ENCODE peak calls at places on chromosomes 7 and 10, in four cellular contexts. J, B, P and L are unnamed samples.
A peak's percentile ranks its signal among the peaks of the same experiment; 100 is the strongest.

GRCh38 chr10:82827901-82828300 is 952.9 kb downstream of the NRG3 start:
- DNase-seq in J (no peak), B (no peak), P (no peak), L (no peak)

GRCh38 chr7:155533827-155534690 is 12.3 kb downstream of the CNPY1 start:
- DNase-seq in J (peak; percentile 23), B (peak; percentile 92), P (peak; percentile 16), L (peak; percentile 83)

GRCh38 chr10:123683865-123684264 is 17.7 kb downstream of the GPR26 start:
- DNase-seq in J (no peak), B (no peak), P (no peak), L (no peak)

GRCh38 chr7:155727616-155728015 is 83.2 kb downstream of the RBM33 start:
- DNase-seq in J (no peak), B (no peak), P (no peak), L (no peak)

GRCh38 chr10:64394744-64395143 is 873.5 kb downstream of the REEP3 start:
- DNase-seq in J (no peak), B (no peak), P (no peak), L (no peak)

GRCh38 chr10:124565565-124566221 is 104.1 kb downstream of the LHPP start:
- DNase-seq in J (peak; percentile 53), B (peak; percentile 63), P (peak; percentile 69), L (peak; percentile 82)

GRCh38 chr7:43212921-43213320 is 100.5 kb downstream of the HECW1 start:
- DNase-seq in J (no peak), B (no peak), P (no peak), L (no peak)

GRCh38 chr7:42961182-42961581 is 29.0 kb downstream of the MRPL32 start:
- DNase-seq in J (no peak), B (no peak), P (no peak), L (no peak)

GRCh38 chr7:128878226-128879105 is 15.8 kb downstream of the ATP6V1F start:
- DNase-seq in J (no peak), B (no peak), P (no peak), L (peak; percentile 7)

GRCh38 chr7:54978364-54979116 is 40.3 kb upstream of the EGFR start:
- DNase-seq in J (no peak), B (no peak), P (no peak), L (no peak)

GRCh38 chr7:127514499-127514898 is 70.9 kb downstream of the GCC1 start:
- DNase-seq in J (no peak), B (no peak), P (peak; percentile 23), L (no peak)

DNA sequence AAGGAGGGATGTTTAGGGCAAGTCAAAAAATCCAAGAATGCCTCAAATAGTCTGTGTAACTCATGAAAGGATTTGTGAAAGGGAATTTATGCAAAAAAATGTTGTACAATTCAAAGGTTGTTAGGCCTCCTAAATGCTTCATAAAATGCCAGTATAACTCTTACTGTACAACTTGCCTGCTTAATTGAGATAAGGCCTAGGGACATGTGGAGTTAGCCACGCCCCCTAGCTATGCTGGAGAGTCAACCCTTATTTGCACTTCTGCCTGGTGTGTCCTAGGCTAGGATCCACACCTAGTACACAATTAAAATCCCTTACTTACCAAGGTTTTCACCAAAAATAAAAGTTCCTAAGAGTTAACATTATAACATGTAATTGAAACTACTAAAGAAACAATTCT is 77.2 kb downstream of the ZNF680 start:
- DNase-seq in J (no peak), B (peak; percentile 18), P (no peak), L (no peak)
- TF ChIP-seq JUN in J (no peak), B (no peak), P (no peak), L (no peak)

DNA sequence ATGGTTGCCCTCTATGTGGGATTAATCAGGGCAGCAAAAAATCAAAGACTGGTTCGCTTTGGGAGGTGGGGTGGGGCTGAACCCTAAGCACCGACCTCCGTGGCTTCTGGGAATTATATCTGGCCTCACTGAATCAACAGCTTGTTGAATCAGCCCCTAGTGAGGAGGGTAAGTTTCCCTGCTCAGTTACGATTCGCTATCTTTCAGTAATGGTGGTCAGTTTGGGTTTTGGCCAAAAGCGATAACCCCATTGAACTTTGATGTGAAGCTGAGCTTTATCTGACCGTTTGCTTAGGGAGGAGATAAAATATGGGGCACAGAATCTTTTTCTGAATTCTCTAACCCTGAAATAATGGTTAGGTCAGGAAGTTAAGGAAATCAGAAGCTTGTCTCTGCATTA is 16.6 kb upstream of the ARPC1A start:
- DNase-seq in J (no peak), B (no peak), P (no peak), L (no peak)
- TF ChIP-seq SP1 in J (no peak), B (no peak), P (no peak), L (no peak)

DNA sequence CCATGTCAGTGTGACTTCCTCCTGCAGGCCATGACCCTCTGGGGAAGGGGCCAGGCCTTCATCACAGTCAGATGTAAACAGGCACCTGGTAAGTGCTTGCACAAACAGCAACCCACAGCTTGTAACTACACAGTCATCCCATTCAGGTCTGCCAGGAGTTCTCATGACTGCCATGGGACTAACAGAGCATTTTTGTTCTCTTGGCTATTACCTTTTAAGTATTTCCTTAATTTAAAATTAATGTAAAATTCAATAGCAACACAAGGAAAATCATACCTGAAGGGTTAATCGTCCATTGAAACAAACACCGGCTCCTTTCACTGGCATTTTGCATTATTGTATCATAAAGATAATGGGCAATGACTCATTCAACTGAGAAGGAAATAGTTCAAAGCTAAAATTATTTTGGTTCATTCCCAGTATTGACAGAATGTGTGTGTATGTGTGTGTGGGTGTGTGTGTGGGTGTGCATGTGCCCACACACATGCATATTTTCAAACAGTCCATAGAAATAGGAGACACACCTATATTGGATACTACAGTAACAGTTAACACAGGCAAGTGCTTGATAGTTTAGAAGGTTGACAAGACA is 307.9 kb downstream of the WDR11 start:
- DNase-seq in J (no peak), B (no peak), P (peak; percentile 6), L (no peak)
- TF ChIP-seq JUN in J (no peak), B (no peak), P (no peak), L (no peak)

GRCh38 chr7:94922457-94922856 is 15.1 kb downstream of the PPP1R9A start:
- DNase-seq in J (no peak), B (no peak), P (no peak), L (no peak)

GRCh38 chr7:94933256-94933990 is 26.0 kb downstream of the PPP1R9A start:
- DNase-seq in J (no peak), B (no peak), P (no peak), L (no peak)

GRCh38 chr7:94923412-94923811 is 16.0 kb downstream of the PPP1R9A start:
- DNase-seq in J (no peak), B (no peak), P (no peak), L (no peak)

DNA sequence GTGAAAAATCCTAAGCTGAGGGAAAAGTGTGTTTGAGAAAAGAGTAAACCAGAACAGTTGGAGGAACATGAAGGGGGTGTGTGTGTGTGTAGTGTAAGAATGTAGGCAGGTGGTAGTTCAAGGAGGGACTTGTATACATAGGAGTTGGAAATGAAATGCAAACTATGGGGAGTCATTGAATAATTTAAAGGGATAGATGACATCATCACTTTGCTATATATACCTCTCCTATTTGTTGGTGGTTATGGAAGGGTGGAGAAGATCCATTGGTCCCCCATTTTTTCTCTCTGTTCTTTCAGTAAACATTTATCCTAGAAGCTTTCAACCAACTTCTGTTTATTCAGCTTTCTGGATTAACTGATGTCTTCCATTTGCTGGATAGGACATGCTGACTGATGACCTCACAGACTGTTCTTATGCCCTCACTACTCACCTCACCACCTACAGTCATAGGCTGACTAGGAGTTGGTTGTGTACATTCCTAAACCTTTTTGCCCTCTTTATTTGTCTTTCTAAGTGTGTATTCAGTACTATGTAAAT is 20.8 kb downstream of the PPP1R9A start:
- DNase-seq in J (no peak), B (no peak), P (no peak), L (no peak)
- TF ChIP-seq SP1 in J (no peak), B (no peak), P (no peak), L (no peak)

DNA sequence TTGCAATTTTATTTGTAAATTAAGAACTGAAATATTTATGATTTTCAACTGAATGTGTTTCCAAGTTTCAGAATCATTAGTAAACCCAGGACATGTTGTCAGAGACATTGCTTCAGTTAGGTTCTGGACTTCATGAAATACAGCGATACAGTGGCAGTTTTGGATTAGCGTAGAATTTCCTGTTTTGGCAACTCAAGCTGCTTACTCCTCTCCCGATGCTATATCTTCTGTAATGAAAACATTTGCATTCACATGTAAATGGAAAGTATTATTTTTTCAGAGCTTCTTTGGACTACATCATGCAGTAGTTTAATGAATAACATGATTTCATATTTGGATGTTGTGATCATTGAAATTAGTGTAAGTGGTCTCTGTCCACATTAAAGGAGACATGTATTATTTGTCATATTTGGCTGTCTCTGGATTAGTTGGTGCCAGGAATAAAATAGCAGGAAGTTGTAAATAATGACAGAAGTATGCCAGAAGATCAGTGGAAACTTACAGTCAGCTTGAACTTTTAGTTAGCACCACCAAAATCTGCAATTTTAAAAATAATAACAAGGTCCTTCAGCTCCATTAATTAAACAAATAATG is 331.7 kb downstream of the GFRA1 start:
- DNase-seq in J (no peak), B (no peak), P (no peak), L (no peak)
- TF ChIP-seq JUN in J (no peak), B (no peak), P (no peak), L (no peak)

GRCh38 chr7:159031750-159032149 is 112.9 kb downstream of the VIPR2 start:
- DNase-seq in J (no peak), B (no peak), P (no peak), L (no peak)

GRCh38 chr7:159033473-159033825 is 111.2 kb downstream of the VIPR2 start:
- DNase-seq in J (no peak), B (no peak), P (no peak), L (no peak)

GRCh38 chr7:159032753-159033472 is 111.8 kb downstream of the VIPR2 start:
- DNase-seq in J (no peak), B (no peak), P (no peak), L (no peak)

GRCh38 chr7:159031135-159031701 is 113.4 kb downstream of the VIPR2 start:
- DNase-seq in J (no peak), B (peak; percentile 50), P (no peak), L (peak; percentile 51)

DNA sequence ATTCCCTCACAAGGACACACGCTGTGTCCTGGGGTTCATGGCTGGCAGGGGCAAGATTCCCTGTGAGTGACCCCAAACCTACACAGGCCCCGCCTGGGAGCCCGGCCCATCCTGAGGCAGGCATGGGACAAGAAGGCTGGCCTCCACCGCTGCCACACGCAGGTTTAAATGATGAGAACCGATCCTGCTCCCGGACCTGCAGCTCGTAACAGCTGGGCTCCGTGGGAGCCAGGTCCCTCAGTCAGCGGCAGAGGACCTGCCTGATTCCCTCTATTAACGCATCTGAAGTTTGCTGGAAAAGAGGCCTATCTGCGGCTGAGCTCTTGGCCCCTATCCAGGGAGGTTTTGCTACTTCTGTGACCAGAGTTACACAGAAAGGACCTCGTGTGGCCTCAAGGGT is 112.4 kb downstream of the VIPR2 start:
- DNase-seq in J (no peak), B (no peak), P (no peak), L (no peak)
- TF ChIP-seq SP1 in J (no peak), B (no peak), P (no peak), L (no peak)

GRCh38 chr10:80444646-80445319 is 9.3 kb upstream of the TSPAN14 start:
- DNase-seq in J (no peak), B (peak; percentile 87), P (peak; percentile 58), L (peak; percentile 50)
- TF ChIP-seq JUN in J (no peak), B (no peak), P (no peak), L (no peak)

GRCh38 chr10:69501657-69502056 is 50.4 kb downstream of the TSPAN15 start:
- DNase-seq in J (no peak), B (no peak), P (no peak), L (no peak)
- TF ChIP-seq SP1 in J (no peak), B (no peak), P (no peak), L (no peak)